ENCODE peak calls at places on chromosomes 3 and 15, in four cellular contexts. N is transverse colon; P is CD4-positive, alpha-beta T cell; W is HL-60. H is an unnamed sample.

GRCh38 chr15:68584704-68585573 is 6.1 kb downstream of the CORO2B start:
- DNase-seq in N (no peak), P (no peak), W (no peak), H (no peak)

GRCh38 chr3:30597131-30597768 is 9.2 kb upstream of the TGFBR2 start:
- DNase-seq in N (no peak), P (no peak), W (no peak), H (no peak)

GRCh38 chr3:128323206-128324081 is 143.2 kb downstream of the DNAJB8 start:
- DNase-seq in N (no peak), P (no peak), W (no peak), H (no peak)

GRCh38 chr3:122936335-122936734 is 91.2 kb downstream of the SEMA5B start:
- DNase-seq in N (no peak), P (no peak), W (no peak), H (no peak)

GRCh38 chr15:37518436-37518835 is 416.0 kb upstream of the TMCO5A start:
- DNase-seq in N (no peak), P (no peak), W (no peak), H (no peak)

GRCh38 chr15:99452010-99452409 is 113.8 kb upstream of the MEF2A start:
- DNase-seq in N (no peak), P (no peak), W (no peak), H (no peak)

GRCh38 chr3:23811117-23811487 is 5.3 kb downstream of the UBE2E1 start:
- DNase-seq in N (peak; percentile 20), P (no peak), W (no peak), H (no peak)

GRCh38 chr3:39378092-39378491 is 5.1 kb upstream of the SLC25A38 start:
- DNase-seq in N (peak; percentile 78), P (peak; percentile 52), W (no peak), H (peak; percentile 51)

GRCh38 chr3:23904545-23904944 is 12.2 kb downstream of the NKIRAS1 start:
- DNase-seq in N (no peak), P (no peak), W (no peak), H (no peak)

GRCh38 chr3:175778994-175779393 is 919.9 kb downstream of the NAALADL2 start:
- DNase-seq in N (no peak), P (no peak), W (no peak), H (no peak)

GRCh38 chr15:57647071-57647790 is 55.5 kb downstream of the MYZAP start:
- DNase-seq in N (no peak), P (no peak), W (no peak), H (no peak)
- H3K27ac ChIP-seq in N (no peak overlapping the region), P (no peak overlapping the region), W (no peak overlapping the region), H (peak overlapping the region; percentile 4)

GRCh38 chr3:60399295-60399694 is 852.0 kb downstream of the FHIT start:
- DNase-seq in N (no peak), P (no peak), W (no peak), H (no peak)
- H3K27ac ChIP-seq in N (no peak overlapping the region), P (no peak overlapping the region), W (no peak overlapping the region), H (no peak overlapping the region)

GRCh38 chr3:194112120-194113106 is 23.5 kb upstream of the HES1 start:
- DNase-seq in N (peak; percentile 73), P (no peak), W (no peak), H (peak; percentile 72)
- H3K27ac ChIP-seq in N (peak overlapping the region; percentile 50), P (no peak overlapping the region), W (no peak overlapping the region), H (no peak overlapping the region)

GRCh38 chr3:168093229-168093628 is 2.5 kb downstream of the GOLIM4 start:
- DNase-seq in N (no peak), P (no peak), W (no peak), H (no peak)
- H3K27ac ChIP-seq in N (peak overlapping the region; percentile 99), P (no peak overlapping the region), W (peak overlapping the region; percentile 84), H (no peak overlapping the region)

GRCh38 chr3:8660781-8661180 is 16.2 kb upstream of the SSUH2 start:
- DNase-seq in N (no peak), P (no peak), W (no peak), H (no peak)
- H3K27ac ChIP-seq in N (no peak overlapping the region), P (no peak overlapping the region), W (no peak overlapping the region), H (no peak overlapping the region)

DNA sequence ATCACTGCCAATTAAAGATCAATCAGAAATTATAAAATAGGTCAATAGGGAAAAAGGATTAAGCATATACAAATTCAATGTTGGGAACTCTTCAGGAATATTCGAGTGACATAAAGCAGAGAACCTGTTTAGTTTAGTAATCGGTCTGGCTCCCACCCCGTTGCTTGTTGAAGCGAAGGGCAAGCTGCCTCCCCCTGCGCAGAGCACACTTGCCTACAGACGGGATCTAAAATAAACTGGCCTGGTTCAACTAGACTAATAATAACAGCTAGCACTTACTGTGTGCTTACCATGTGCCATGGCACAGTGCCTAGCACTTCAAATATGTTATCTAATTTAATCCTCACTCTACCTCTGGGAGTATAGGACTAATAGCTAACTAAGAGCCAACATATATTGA is 8.6 kb downstream of the SEMA6D start:
- DNase-seq in N (no peak), P (no peak), W (no peak), H (no peak)
- H3K27ac ChIP-seq in N (no peak overlapping the region), P (no peak overlapping the region), W (no peak overlapping the region), H (no peak overlapping the region)

DNA sequence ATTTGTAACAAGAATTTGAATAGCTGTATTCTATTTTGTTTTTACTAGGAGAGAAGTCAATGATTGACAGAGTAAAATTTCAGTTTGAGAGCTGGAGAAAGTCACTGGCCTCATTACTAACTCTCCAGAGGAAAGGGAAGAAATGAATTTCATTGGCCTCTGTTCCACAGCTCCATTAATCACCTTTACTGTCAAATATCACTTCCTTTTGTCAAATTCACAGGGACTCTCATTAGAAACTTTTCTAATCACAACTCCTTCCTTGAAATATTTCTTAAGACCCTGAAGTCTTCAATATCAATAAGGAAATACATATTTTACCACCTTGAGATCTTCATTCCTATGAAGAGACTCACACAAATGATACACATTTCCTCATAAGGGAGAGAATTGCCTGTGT is 379.9 kb upstream of the RASGRP1 start:
- DNase-seq in N (no peak), P (no peak), W (no peak), H (no peak)
- H3K27ac ChIP-seq in N (no peak overlapping the region), P (no peak overlapping the region), W (no peak overlapping the region), H (no peak overlapping the region)

GRCh38 chr3:194006-194405 is 2.6 kb upstream of the CHL1 start:
- DNase-seq in N (no peak), P (no peak), W (no peak), H (no peak)

GRCh38 chr3:197154-197855 is 742 bp downstream of the CHL1 start:
- DNase-seq in N (no peak), P (no peak), W (no peak), H (no peak)

GRCh38 chr3:194421-194820 is 2.1 kb upstream of the CHL1 start:
- DNase-seq in N (no peak), P (no peak), W (no peak), H (no peak)

GRCh38 chr3:196322-197153 is at the start of gene CHL1:
- DNase-seq in N (no peak), P (no peak), W (no peak), H (no peak)

DNA sequence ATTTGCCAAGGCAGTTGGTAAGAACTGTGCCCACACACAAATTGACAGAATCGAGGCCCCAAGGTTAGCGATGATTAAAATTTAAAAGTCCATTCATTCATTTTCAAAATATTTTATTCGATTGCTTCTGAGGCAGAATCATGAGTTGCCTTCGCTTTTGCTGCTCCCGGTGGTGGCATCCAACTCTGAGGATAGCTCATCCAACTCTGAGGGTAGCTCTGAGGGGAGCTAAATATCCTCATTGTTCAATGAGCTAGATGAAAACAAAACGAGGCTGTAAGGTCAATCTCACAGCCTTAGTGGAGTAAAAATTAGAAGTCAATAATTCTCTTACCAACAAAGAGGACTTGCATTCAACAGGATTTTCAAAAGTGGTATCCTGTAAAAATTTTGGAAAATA is 901 bp upstream of the CHL1 start:
- DNase-seq in N (no peak), P (no peak), W (no peak), H (no peak)
- H3K27ac ChIP-seq in N (no peak overlapping the region), P (no peak overlapping the region), W (no peak overlapping the region), H (no peak overlapping the region)

GRCh38 chr3:197300361-197300760 is 1.9 kb upstream of the DLG1 start:
- DNase-seq in N (no peak), P (no peak), W (no peak), H (no peak)

GRCh38 chr3:197303452-197303851 is 5.0 kb upstream of the DLG1 start:
- DNase-seq in N (no peak), P (no peak), W (no peak), H (no peak)

GRCh38 chr3:197305854-197306253 is 7.4 kb upstream of the DLG1 start:
- DNase-seq in N (no peak), P (no peak), W (no peak), H (no peak)

GRCh38 chr3:197302033-197302432 is 3.6 kb upstream of the DLG1 start:
- DNase-seq in N (no peak), P (no peak), W (no peak), H (no peak)

DNA sequence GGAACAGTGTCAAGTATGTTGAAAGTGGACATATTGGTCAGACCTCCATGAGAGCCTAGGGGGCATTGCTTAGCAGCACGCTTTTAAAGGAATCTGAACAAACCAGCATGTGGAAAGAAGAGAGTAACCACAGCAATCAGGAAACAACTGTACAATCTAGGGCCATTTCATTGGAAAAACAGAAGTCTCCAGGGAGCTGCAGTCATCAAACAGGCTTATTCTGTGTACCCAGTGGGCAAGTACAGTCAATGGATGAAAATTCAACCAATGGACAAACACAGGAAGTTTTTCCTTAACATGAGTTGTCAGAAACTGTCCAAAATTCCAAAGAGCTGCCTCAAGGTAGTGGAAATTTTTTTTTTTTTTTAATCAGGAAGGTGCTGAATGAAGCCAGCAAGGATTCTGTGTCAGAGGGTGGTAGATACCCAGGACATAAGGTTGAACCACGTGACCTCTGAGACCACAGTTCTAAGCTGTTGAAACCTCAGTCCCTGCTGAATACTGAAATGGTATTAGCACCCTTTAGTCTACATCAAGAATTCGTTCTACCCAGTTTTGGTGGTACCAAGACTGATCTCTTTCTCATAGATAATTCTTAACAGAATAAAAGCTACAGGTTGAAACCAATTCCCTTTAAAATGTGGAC is 4.4 kb upstream of the DLG1 start:
- DNase-seq in N (no peak), P (no peak), W (no peak), H (no peak)
- H3K27ac ChIP-seq in N (no peak overlapping the region), P (no peak overlapping the region), W (no peak overlapping the region), H (no peak overlapping the region)

GRCh38 chr3:142723665-142723967 is 218 bp upstream of the TRPC1 start:
- DNase-seq in N (peak; percentile 72), P (peak; percentile 77), W (no peak), H (no peak)
- H3K27ac ChIP-seq in N (peak overlapping the region; percentile 86), P (no peak overlapping the region), W (no peak overlapping the region), H (no peak overlapping the region)